ENCODE peak calls at places on chromosome 9, in six cellular contexts. O is stomach, X is mucosa of descending colon, U is MG63, J is AG10803, R is fibroblast of mammary gland. A is an unnamed sample.

GRCh38 chr9:27339661-27340295 is 42.8 kb upstream of the EQTN start:
- DNase-seq in O (no peak), U (no peak), X (no peak), R (no peak), J (peak), A (peak)

GRCh38 chr9:16645970-16646369 is 224.5 kb downstream of the BNC2 start:
- DNase-seq in R (no peak), X (no peak), U (peak), O (no peak), J (peak), A (no peak)

GRCh38 chr9:15389173-15389572 is 33.5 kb upstream of the SNAPC3 start:
- DNase-seq in X (no peak), U (no peak), R (no peak), J (no peak), O (no peak), A (no peak)

GRCh38 chr9:78023003-78023741 is 8.4 kb downstream of the GNAQ start:
- DNase-seq in J (peak), X (no peak), O (peak), U (peak), R (peak), A (no peak)

GRCh38 chr9:25724424-25724823 is 46.2 kb upstream of the TUSC1 start:
- DNase-seq in U (no peak), R (peak), X (no peak), O (no peak), J (peak), A (no peak)

GRCh38 chr9:111148390-111148993 is 110.2 kb upstream of the LPAR1 start:
- DNase-seq in O (no peak), J (peak), U (no peak), R (peak), X (no peak), A (no peak)

GRCh38 chr9:68643901-68644809 is 60.9 kb upstream of the PIP5K1B start:
- DNase-seq in O (no peak), J (no peak), U (no peak), R (no peak), X (no peak), A (no peak)

GRCh38 chr9:124632077-124632621 is 125.0 kb upstream of the NR5A1 start:
- DNase-seq in U (no peak), J (peak), X (no peak), R (peak), O (no peak), A (no peak)

GRCh38 chr9:38416461-38416860 is 7.8 kb downstream of the IGFBPL1 start:
- DNase-seq in X (no peak), R (no peak), U (no peak), O (no peak), J (peak), A (no peak)

GRCh38 chr9:111438576-111439235 is 45.5 kb downstream of the ECPAS start:
- DNase-seq in R (peak), J (peak), U (peak), O (no peak), X (no peak), A (no peak)

GRCh38 chr9:79007701-79008483 is 563.9 kb upstream of the TLE4 start:
- DNase-seq in J (no peak), O (no peak), X (no peak), U (no peak), R (no peak), A (no peak)

GRCh38 chr9:17942498-17942897 is 363.6 kb downstream of the SH3GL2 start:
- DNase-seq in O (no peak), J (no peak), R (no peak), X (no peak), U (no peak), A (no peak)

GRCh38 chr9:73074176-73074708 is 77.4 kb upstream of the ANXA1 start:
- DNase-seq in J (peak), R (no peak), U (no peak), X (no peak), O (no peak), A (no peak)

GRCh38 chr9:119667163-119667562 is 297.9 kb upstream of the BRINP1 start:
- DNase-seq in R (no peak), J (no peak), O (no peak), X (no peak), U (no peak), A (no peak)

GRCh38 chr9:75163764-75164163 is 75.5 kb downstream of the OSTF1 start:
- DNase-seq in O (no peak), U (no peak), J (no peak), X (no peak), R (no peak), A (no peak)

GRCh38 chr9:18700714-18701113 is 226.8 kb downstream of the ADAMTSL1 start:
- DNase-seq in U (no peak), X (no peak), J (no peak), O (no peak), R (no peak), A (no peak)

GRCh38 chr9:75033789-75034473 is 5.8 kb upstream of the CARNMT1 start:
- DNase-seq in X (no peak), U (no peak), O (no peak), R (no peak), J (no peak), A (no peak)

GRCh38 chr9:133396952-133397351 is 20.8 kb downstream of the STKLD1 start:
- DNase-seq in X (no peak), R (peak), U (peak), O (no peak), J (no peak), A (no peak)

GRCh38 chr9:75000835-75001234 is 27.3 kb downstream of the CARNMT1 start:
- DNase-seq in R (no peak), J (no peak), X (no peak), O (no peak), U (no peak), A (no peak)

GRCh38 chr9:63859475-63860215 is 1425.4 kb downstream of the FOXD4L5 start:
- DNase-seq in O (no peak), U (no peak), R (peak), J (no peak), X (no peak), A (no peak)

GRCh38 chr9:80784647-80785046 is 904.7 kb downstream of the TLE1 start:
- DNase-seq in J (no peak), U (no peak), R (no peak), O (no peak), X (no peak), A (no peak)

GRCh38 chr9:95336281-95336680 is 18.8 kb upstream of the FANCC start:
- DNase-seq in U (no peak), R (no peak), X (no peak), O (no peak), J (no peak), A (no peak)

GRCh38 chr9:131943397-131943796 is 136.3 kb downstream of the MED27 start:
- DNase-seq in U (no peak), O (no peak), R (no peak), X (no peak), J (no peak), A (no peak)

GRCh38 chr9:27059907-27060306 is 49.1 kb upstream of the TEK start:
- DNase-seq in U (no peak), R (no peak), J (no peak), O (no peak), X (no peak), A (no peak)

GRCh38 chr9:83583151-83584014 is 39.6 kb upstream of the IDNK start:
- DNase-seq in O (peak), X (no peak), U (peak), R (peak), J (peak), A (peak)

GRCh38 chr9:4299006-4299795 is 667 bp downstream of the GLIS3 start:
- DNase-seq in R (peak), U (peak), X (peak), J (peak), O (peak), A (peak)

GRCh38 chr9:15512889-15513288 is 2.1 kb upstream of the PSIP1 start:
- DNase-seq in O (no peak), R (no peak), X (no peak), U (no peak), J (no peak), A (no peak)

GRCh38 chr9:105554042-105554441 is 3.9 kb upstream of the FKTN start:
- DNase-seq in X (no peak), J (no peak), U (peak), O (no peak), R (peak), A (no peak)

GRCh38 chr9:110156416-110156815 is 51.5 kb downstream of the C9orf152 start:
- DNase-seq in J (no peak), O (no peak), X (no peak), U (no peak), R (no peak), A (no peak)

GRCh38 chr9:108852089-108852488 is 3.7 kb downstream of the ACTL7B start:
- DNase-seq in R (no peak), U (no peak), J (no peak), X (no peak), O (no peak), A (no peak)

GRCh38 chr9:124286292-124286931 is 28.7 kb downstream of the NEK6 start:
- DNase-seq in O (peak), J (peak), U (peak), R (peak), X (peak), A (peak)

GRCh38 chr9:129321511-129322021 is 143.5 kb upstream of the IER5L start:
- DNase-seq in U (no peak), O (peak), R (no peak), J (no peak), X (no peak), A (no peak)

GRCh38 chr9:4489919-4490704 is at the start of gene SLC1A1:
- DNase-seq in R (peak), U (peak), J (peak), O (peak), X (peak), A (peak)

GRCh38 chr9:121725008-121725795 is 73.8 kb downstream of the DAB2IP start:
- DNase-seq in X (peak), J (peak), O (peak), R (peak), U (peak), A (no peak)

GRCh38 chr9:90641868-90642558 is 611 bp downstream of the DIRAS2 start:
- DNase-seq in X (no peak), J (no peak), R (no peak), O (no peak), U (no peak), A (no peak)

GRCh38 chr9:90647843-90648242 is 5.2 kb upstream of the DIRAS2 start:
- DNase-seq in J (no peak), R (no peak), O (no peak), X (no peak), U (no peak), A (no peak)

GRCh38 chr9:90641090-90641489 is 1.5 kb downstream of the DIRAS2 start:
- DNase-seq in J (no peak), U (no peak), R (no peak), O (no peak), X (no peak), A (no peak)

GRCh38 chr9:90645721-90646120 is 3.1 kb upstream of the DIRAS2 start:
- DNase-seq in U (no peak), O (no peak), X (no peak), J (no peak), R (no peak), A (no peak)

GRCh38 chr9:90642570-90643539 is at the start of gene DIRAS2:
- DNase-seq in O (peak), J (peak), U (peak), X (peak), R (peak), A (no peak)
- H3K4me3 ChIP-seq in O (peak), J (peak), U (peak), X (no peak), R (no peak), A (peak)

GRCh38 chr9:98150164-98150563 is 31.1 kb upstream of the TRIM14 start:
- DNase-seq in O (no peak), X (peak), R (no peak), U (no peak), J (no peak), A (no peak)
- H3K4me3 ChIP-seq in O (no peak), X (no peak), R (no peak), U (no peak), J (no peak), A (no peak)

GRCh38 chr9:137621131-137621757 is 2.4 kb downstream of the EHMT1 start:
- DNase-seq in X (peak), U (peak), J (no peak), R (peak), O (no peak), A (no peak)
- H3K4me3 ChIP-seq in X (no peak), U (no peak), J (no peak), R (no peak), O (no peak), A (no peak)

GRCh38 chr9:14147738-14148137 is 166.2 kb downstream of the NFIB start:
- DNase-seq in U (peak), X (no peak), O (no peak), J (no peak), R (peak), A (no peak)

GRCh38 chr9:14151451-14151850 is 162.5 kb downstream of the NFIB start:
- DNase-seq in O (no peak), J (no peak), U (peak), R (no peak), X (no peak), A (no peak)

GRCh38 chr9:14146201-14146890 is 167.6 kb downstream of the NFIB start:
- DNase-seq in U (peak), R (peak), O (no peak), J (no peak), X (no peak), A (no peak)

GRCh38 chr9:14144215-14144614 is 169.7 kb downstream of the NFIB start:
- DNase-seq in U (no peak), O (no peak), X (no peak), R (no peak), J (no peak), A (no peak)

GRCh38 chr9:14148501-14149103 is 165.3 kb downstream of the NFIB start:
- DNase-seq in X (no peak), O (no peak), R (peak), J (no peak), U (peak), A (no peak)
- H3K4me3 ChIP-seq in X (no peak), O (no peak), R (no peak), J (no peak), U (no peak), A (no peak)

DNA sequence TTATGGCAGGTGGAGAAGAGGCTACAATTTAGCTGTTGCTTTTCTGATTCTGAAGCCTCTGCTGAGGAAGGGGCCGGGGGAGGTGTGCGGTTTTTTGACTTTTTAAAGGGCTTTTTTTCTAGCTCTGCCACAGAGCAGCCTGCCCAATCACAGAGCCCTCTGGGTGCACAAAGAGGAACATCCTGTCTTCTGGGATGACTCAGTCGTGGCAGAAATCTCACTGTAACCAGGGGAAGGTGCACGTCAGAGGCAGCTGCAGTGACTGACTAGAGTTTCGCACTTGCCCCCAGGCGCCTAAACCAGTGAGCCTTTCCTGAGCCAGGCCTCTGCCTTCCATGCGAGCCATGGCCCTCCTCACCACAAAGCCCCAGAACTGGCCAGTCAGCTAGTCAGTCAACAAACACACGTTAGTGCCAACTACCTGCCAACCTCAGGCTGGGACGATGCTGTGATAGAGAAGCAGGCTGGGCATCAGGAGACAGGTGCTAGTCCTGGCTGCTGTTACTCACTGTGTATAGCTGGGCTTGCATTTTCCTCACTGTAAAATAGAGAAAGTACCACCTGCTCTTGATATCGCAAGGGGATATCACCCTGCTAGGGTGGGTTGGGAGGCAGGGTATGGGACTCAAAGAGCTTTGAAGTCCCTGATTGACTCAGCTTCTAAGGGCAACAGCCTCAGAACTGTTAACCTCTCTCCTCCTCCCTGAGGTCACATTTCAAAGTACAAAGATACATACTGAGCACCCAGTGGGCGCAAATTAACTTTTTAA is 2.2 kb downstream of the AKNA start:
- DNase-seq in U (peak), O (peak), R (peak), J (peak), X (peak), A (peak)
- H3K4me3 ChIP-seq in U (no peak), O (peak), R (no peak), J (peak), X (no peak), A (no peak)

DNA sequence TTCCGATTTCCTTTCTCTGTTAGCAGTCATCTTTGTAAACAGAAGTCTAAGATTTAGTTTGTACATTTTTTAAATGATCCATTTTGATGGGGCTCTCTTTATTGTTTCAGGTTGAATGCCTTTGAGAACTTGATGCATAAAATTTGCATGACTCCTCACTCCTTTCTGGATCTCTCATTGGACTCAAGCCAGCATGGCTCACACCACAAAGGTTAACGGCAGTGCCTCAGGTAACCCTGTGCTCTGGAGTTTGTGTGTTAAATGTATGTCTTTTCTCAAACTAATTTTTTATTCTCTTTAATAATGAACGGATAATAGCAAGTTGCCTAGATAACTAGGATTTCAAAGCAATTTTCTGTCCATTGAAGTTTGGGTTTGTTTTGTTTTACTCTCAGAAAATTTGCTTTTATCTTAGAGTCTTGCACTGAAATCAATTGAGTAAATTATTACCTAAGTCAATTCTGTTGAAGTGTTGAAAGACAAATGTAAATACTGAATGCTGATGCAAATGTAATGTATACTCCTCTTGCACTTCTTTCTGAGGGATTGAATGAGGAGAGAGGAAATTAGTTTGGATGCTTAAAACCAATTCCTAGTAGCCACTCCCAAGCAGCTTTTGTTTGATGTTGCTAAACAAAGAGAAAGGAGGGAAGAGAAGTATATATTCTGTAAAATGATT is 164.6 kb upstream of the DMRT1 start:
- DNase-seq in U (no peak), J (no peak), R (no peak), O (no peak), X (no peak), A (no peak)
- H3K4me3 ChIP-seq in U (peak), J (peak), R (no peak), O (peak), X (no peak), A (no peak)

DNA sequence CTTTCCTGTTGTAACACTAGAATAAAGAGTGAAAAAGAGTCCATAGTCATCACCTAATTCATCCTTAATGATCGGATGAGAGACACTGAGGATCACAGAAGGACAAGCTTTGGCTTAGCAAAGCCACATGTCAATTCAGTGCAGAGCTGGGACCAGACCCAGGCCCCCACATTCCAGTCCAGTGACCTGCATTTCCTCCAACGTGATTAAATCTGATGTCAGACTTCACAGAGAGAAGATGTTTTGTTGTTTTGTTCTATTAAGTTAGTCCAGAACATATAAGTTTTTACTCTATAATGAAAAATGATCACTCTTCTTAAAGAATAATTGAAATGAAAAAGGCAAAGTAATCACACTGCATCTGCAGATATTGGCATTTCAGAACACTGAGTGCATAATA is 377.9 kb upstream of the PAPPA start:
- DNase-seq in U (no peak), X (no peak), J (peak), O (no peak), R (peak), A (no peak)
- H3K4me3 ChIP-seq in U (no peak), X (no peak), J (no peak), O (no peak), R (no peak), A (no peak)

GRCh38 chr9:107049046-107049824 is 186.3 kb downstream of the ZNF462 start:
- DNase-seq in X (no peak), O (no peak), J (peak), U (no peak), R (no peak), A (no peak)

GRCh38 chr9:107049825-107050184 is 186.8 kb downstream of the ZNF462 start:
- DNase-seq in R (no peak), U (no peak), J (no peak), O (no peak), X (no peak), A (no peak)

GRCh38 chr9:107044872-107045271 is 181.9 kb downstream of the ZNF462 start:
- DNase-seq in J (no peak), O (no peak), R (no peak), U (no peak), X (no peak), A (no peak)

GRCh38 chr9:107043886-107044285 is 180.9 kb downstream of the ZNF462 start:
- DNase-seq in J (peak), O (no peak), X (no peak), U (no peak), R (no peak), A (no peak)

DNA sequence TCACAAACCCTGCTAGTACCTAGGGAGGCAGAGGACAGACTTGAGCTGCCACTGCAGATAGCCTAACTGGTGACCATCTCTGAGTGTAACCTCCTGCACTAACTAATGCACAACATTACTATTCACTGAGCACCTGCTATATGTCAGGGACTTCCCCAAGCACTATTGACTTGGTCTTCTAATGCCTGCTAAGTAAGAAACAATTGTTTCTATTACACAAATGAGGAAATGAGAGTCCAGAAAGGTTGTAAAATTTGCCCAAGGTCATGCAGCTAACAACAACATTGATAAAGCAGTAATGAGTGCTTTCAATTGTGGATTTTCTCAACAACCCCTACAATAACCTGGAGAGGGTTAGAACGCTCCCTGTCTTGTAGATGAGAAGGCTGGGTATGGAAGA is 183.7 kb downstream of the ZNF462 start:
- DNase-seq in U (no peak), X (no peak), O (no peak), R (no peak), J (no peak), A (no peak)
- H3K4me3 ChIP-seq in U (no peak), X (no peak), O (no peak), R (no peak), J (no peak), A (no peak)

GRCh38 chr9:99285965-99286364 is 63.9 kb downstream of the SEC61B start:
- DNase-seq in R (no peak), X (no peak), J (no peak), O (no peak), U (no peak), A (no peak)
- H3K4me3 ChIP-seq in R (no peak), X (no peak), J (no peak), O (no peak), U (no peak), A (no peak)

A was measured in SJSA1.